ENCODE peak calls at places on chromosomes 4 and X, in seven cellular contexts. C is neuronal stem cell, P is HepG2, B is brain microvascular endothelial cell, Q is EL, D is adrenal gland, J is heart left ventricle. H is an unnamed sample.
A peak's percentile ranks its signal among the peaks of the same experiment; 100 is the strongest.

GRCh38 chr4:69640289-69640688 is 847 bp upstream of the UGT2A2 start:
- DNase-seq in C (no peak), P (no peak), B (no peak), Q (no peak), D (no peak), J (no peak), H (no peak)

GRCh38 chrX:47530054-47530453 is 31.0 kb upstream of the ARAF start:
- DNase-seq in C (no peak), P (no peak), B (no peak), Q (no peak), D (no peak), J (no peak), H (no peak)

GRCh38 chr4:12170308-12170707 is 741.6 kb upstream of the HS3ST1 start:
- DNase-seq in C (no peak), P (no peak), B (no peak), Q (no peak), D (no peak), J (no peak), H (no peak)

GRCh38 chr4:6076391-6076790 is 58.2 kb upstream of the C4orf50 start:
- DNase-seq in C (no peak), P (no peak), B (no peak), Q (no peak), D (no peak), J (no peak), H (no peak)

GRCh38 chr4:89275587-89275986 is 32.0 kb downstream of the GPRIN3 start:
- DNase-seq in C (no peak), P (no peak), B (no peak), Q (no peak), D (no peak), J (no peak), H (no peak)

GRCh38 chr4:17657849-17658248 is 43.4 kb downstream of the MED28 start:
- DNase-seq in C (no peak), P (no peak), B (no peak), Q (no peak), D (no peak), J (no peak), H (no peak)

GRCh38 chrX:71998836-71999509 is 88.3 kb downstream of the NHSL2 start:
- DNase-seq in C (no peak), P (peak; percentile 12), B (no peak), Q (peak; percentile 30), D (peak; percentile 52), J (peak; percentile 21), H (no peak)

GRCh38 chr4:173522874-173523395 is 7.1 kb downstream of the HAND2 start:
- DNase-seq in C (no peak), P (no peak), B (no peak), Q (no peak), D (no peak), J (no peak), H (no peak)

GRCh38 chrX:151488677-151489076 is 74.8 kb upstream of the PASD1 start:
- DNase-seq in C (no peak), P (peak; percentile 3), B (no peak), Q (peak; percentile 5), D (peak; percentile 48), J (no peak), H (no peak)

GRCh38 chr4:123649644-123650356 is 253.2 kb downstream of the SPRY1 start:
- DNase-seq in C (no peak), P (peak; percentile 92), B (peak; percentile 91), Q (peak; percentile 55), D (no peak), J (peak; percentile 22), H (peak; percentile 84)

GRCh38 chr4:185774815-185775684 is 36.9 kb downstream of the SORBS2 start:
- DNase-seq in C (no peak), P (no peak), B (peak; percentile 94), Q (peak; percentile 81), D (peak; percentile 71), J (peak; percentile 45), H (peak; percentile 69)

GRCh38 chr4:87241341-87241740 is 20.9 kb upstream of the KLHL8 start:
- DNase-seq in C (no peak), P (no peak), B (no peak), Q (no peak), D (no peak), J (no peak), H (no peak)

GRCh38 chr4:181959121-181959520 is 284.1 kb upstream of the TENM3 start:
- DNase-seq in C (no peak), P (no peak), B (peak; percentile 93), Q (peak; percentile 91), D (peak; percentile 41), J (no peak), H (no peak)

GRCh38 chr4:626201-627091 is 1.1 kb downstream of the PDE6B start:
- DNase-seq in C (no peak), P (no peak), B (no peak), Q (no peak), D (no peak), J (no peak), H (no peak)

H was measured in retinal pigment epithelial cell.